ENCODE peak calls at places on chromosomes 4 and X, in five cellular contexts. One of them, this sample, is unnamed.

GRCh38 chr4:139887962-139888735 is 222.5 kb downstream of the MGST2 start:
- DNase-seq in right cardiac atrium: no peak
- DNase-seq in T-cell: no peak
- DNase-seq in GM04504: no peak
- DNase-seq in cardiac fibroblast: peak
- DNase-seq in this sample: no peak

GRCh38 chrX:106862972-106863688 is 40.0 kb downstream of the RIPPLY1 start:
- DNase-seq in right cardiac atrium: peak
- DNase-seq in T-cell: no peak
- DNase-seq in GM04504: no peak
- DNase-seq in cardiac fibroblast: peak
- DNase-seq in this sample: peak

GRCh38 chrX:46831620-46832327 is 5.1 kb upstream of the RP2 start:
- DNase-seq in right cardiac atrium: no peak
- DNase-seq in T-cell: no peak
- DNase-seq in GM04504: peak
- DNase-seq in cardiac fibroblast: peak
- DNase-seq in this sample: no peak

GRCh38 chrX:47217121-47217851 is 1.2 kb upstream of the CDK16 start:
- DNase-seq in right cardiac atrium: no peak
- DNase-seq in T-cell: no peak
- DNase-seq in GM04504: peak
- DNase-seq in cardiac fibroblast: peak
- DNase-seq in this sample: no peak

GRCh38 chr4:41212221-41213203 is 1.8 kb downstream of the APBB2 start:
- DNase-seq in right cardiac atrium: no peak
- DNase-seq in T-cell: no peak
- DNase-seq in GM04504: no peak
- DNase-seq in cardiac fibroblast: peak
- DNase-seq in this sample: no peak

GRCh38 chr4:38113136-38113535 is 152.9 kb downstream of the PTTG2 start:
- DNase-seq in right cardiac atrium: no peak
- DNase-seq in T-cell: no peak
- DNase-seq in GM04504: no peak
- DNase-seq in cardiac fibroblast: no peak
- DNase-seq in this sample: no peak

GRCh38 chr4:26263165-26263564 is 57.6 kb upstream of the RBPJ start:
- DNase-seq in right cardiac atrium: no peak
- DNase-seq in T-cell: no peak
- DNase-seq in GM04504: no peak
- DNase-seq in cardiac fibroblast: no peak
- DNase-seq in this sample: no peak

GRCh38 chrX:7132335-7133035 is 15.0 kb upstream of the STS start:
- DNase-seq in right cardiac atrium: no peak
- DNase-seq in T-cell: peak
- DNase-seq in GM04504: peak
- DNase-seq in cardiac fibroblast: peak
- DNase-seq in this sample: peak

GRCh38 chrX:120790118-120790517 is 85.5 kb downstream of the CT47B1 start:
- DNase-seq in right cardiac atrium: no peak
- DNase-seq in T-cell: no peak
- DNase-seq in GM04504: peak
- DNase-seq in cardiac fibroblast: peak
- DNase-seq in this sample: peak

GRCh38 chr4:102787096-102787867 is 26.5 kb upstream of the MANBA start:
- DNase-seq in right cardiac atrium: no peak
- DNase-seq in T-cell: no peak
- DNase-seq in GM04504: no peak
- DNase-seq in cardiac fibroblast: peak
- DNase-seq in this sample: no peak

GRCh38 chrX:140664939-140665338 is 44.6 kb upstream of the LINC00632 start:
- DNase-seq in right cardiac atrium: no peak
- DNase-seq in T-cell: no peak
- DNase-seq in GM04504: no peak
- DNase-seq in cardiac fibroblast: peak
- DNase-seq in this sample: no peak

GRCh38 chr4:89598602-89599001 is 238.4 kb downstream of the SNCA start:
- DNase-seq in right cardiac atrium: no peak
- DNase-seq in T-cell: no peak
- DNase-seq in GM04504: no peak
- DNase-seq in cardiac fibroblast: peak
- DNase-seq in this sample: no peak

GRCh38 chrX:132173647-132174046 is 45.6 kb downstream of the RAP2C start:
- DNase-seq in right cardiac atrium: no peak
- DNase-seq in T-cell: no peak
- DNase-seq in GM04504: no peak
- DNase-seq in cardiac fibroblast: no peak
- DNase-seq in this sample: no peak

GRCh38 chr4:185141777-185142176 is 1.3 kb upstream of the SLC25A4 start:
- DNase-seq in right cardiac atrium: no peak
- DNase-seq in T-cell: no peak
- DNase-seq in GM04504: no peak
- DNase-seq in cardiac fibroblast: no peak
- DNase-seq in this sample: no peak

GRCh38 chrX:48474127-48474526 is 1.9 kb upstream of the FTSJ1 start:
- DNase-seq in right cardiac atrium: no peak
- DNase-seq in T-cell: no peak
- DNase-seq in GM04504: no peak
- DNase-seq in cardiac fibroblast: peak
- DNase-seq in this sample: no peak

GRCh38 chr4:142961866-142962265 is 115.8 kb upstream of the INPP4B start:
- DNase-seq in right cardiac atrium: no peak
- DNase-seq in T-cell: no peak
- DNase-seq in GM04504: no peak
- DNase-seq in cardiac fibroblast: no peak
- DNase-seq in this sample: no peak

GRCh38 chrX:17527135-17527701 is 152.2 kb downstream of the NHS start:
- DNase-seq in right cardiac atrium: peak
- DNase-seq in T-cell: no peak
- DNase-seq in GM04504: no peak
- DNase-seq in cardiac fibroblast: no peak
- DNase-seq in this sample: no peak

GRCh38 chr4:78704981-78705757 is 71.0 kb upstream of the BMP2K start:
- DNase-seq in right cardiac atrium: no peak
- DNase-seq in T-cell: no peak
- DNase-seq in GM04504: peak
- DNase-seq in cardiac fibroblast: peak
- DNase-seq in this sample: no peak

GRCh38 chr4:2486981-2487380 is 18.1 kb downstream of the RNF4 start:
- DNase-seq in right cardiac atrium: no peak
- DNase-seq in T-cell: no peak
- DNase-seq in GM04504: no peak
- DNase-seq in cardiac fibroblast: no peak
- DNase-seq in this sample: no peak

GRCh38 chr4:73606465-73606974 is 13.7 kb downstream of the RASSF6 start:
- DNase-seq in right cardiac atrium: no peak
- DNase-seq in T-cell: no peak
- DNase-seq in GM04504: no peak
- DNase-seq in cardiac fibroblast: no peak
- DNase-seq in this sample: peak

GRCh38 chr4:137664416-137664815 is 132.1 kb upstream of the PCDH18 start:
- DNase-seq in right cardiac atrium: no peak
- DNase-seq in T-cell: no peak
- DNase-seq in GM04504: peak
- DNase-seq in cardiac fibroblast: peak
- DNase-seq in this sample: no peak

GRCh38 chr4:21203416-21203815 is 503.2 kb downstream of the PACRGL start:
- DNase-seq in right cardiac atrium: no peak
- DNase-seq in T-cell: no peak
- DNase-seq in GM04504: no peak
- DNase-seq in cardiac fibroblast: no peak
- DNase-seq in this sample: no peak

GRCh38 chr4:40055379-40055872 is 1.2 kb upstream of the N4BP2 start:
- DNase-seq in right cardiac atrium: no peak
- DNase-seq in T-cell: no peak
- DNase-seq in GM04504: peak
- DNase-seq in cardiac fibroblast: no peak
- DNase-seq in this sample: peak

GRCh38 chrX:129359269-129359668 is 164.0 kb downstream of the SMARCA1 start:
- DNase-seq in right cardiac atrium: no peak
- DNase-seq in T-cell: no peak
- DNase-seq in GM04504: no peak
- DNase-seq in cardiac fibroblast: peak
- DNase-seq in this sample: no peak

GRCh38 chr4:13626492-13627184 is 887 bp downstream of the BOD1L1 start:
- DNase-seq in right cardiac atrium: no peak
- DNase-seq in T-cell: no peak
- DNase-seq in GM04504: no peak
- DNase-seq in cardiac fibroblast: peak
- DNase-seq in this sample: peak

GRCh38 chr4:149166886-149167285 is 648.8 kb downstream of the IQCM start:
- DNase-seq in right cardiac atrium: no peak
- DNase-seq in T-cell: no peak
- DNase-seq in GM04504: no peak
- DNase-seq in cardiac fibroblast: no peak
- DNase-seq in this sample: no peak

GRCh38 chr4:179624768-179625181 is 2182.5 kb upstream of the AGA start:
- DNase-seq in right cardiac atrium: no peak
- DNase-seq in T-cell: no peak
- DNase-seq in GM04504: no peak
- DNase-seq in cardiac fibroblast: peak
- DNase-seq in this sample: no peak

GRCh38 chr4:52932586-52933482 is 70.7 kb downstream of the RASL11B start:
- DNase-seq in right cardiac atrium: no peak
- DNase-seq in T-cell: no peak
- DNase-seq in GM04504: no peak
- DNase-seq in cardiac fibroblast: peak
- DNase-seq in this sample: no peak

GRCh38 chrX:139158256-139158655 is 372.3 kb upstream of the F9 start:
- DNase-seq in right cardiac atrium: no peak
- DNase-seq in T-cell: no peak
- DNase-seq in GM04504: no peak
- DNase-seq in cardiac fibroblast: no peak
- DNase-seq in this sample: no peak

GRCh38 chrX:111322231-111322855 is 52.1 kb upstream of the CAPN6 start:
- DNase-seq in right cardiac atrium: no peak
- DNase-seq in T-cell: no peak
- DNase-seq in GM04504: no peak
- DNase-seq in cardiac fibroblast: no peak
- DNase-seq in this sample: no peak

GRCh38 chrX:115065304-115065703 is 47.9 kb upstream of the IL13RA2 start:
- DNase-seq in right cardiac atrium: no peak
- DNase-seq in T-cell: no peak
- DNase-seq in GM04504: no peak
- DNase-seq in cardiac fibroblast: no peak
- DNase-seq in this sample: no peak

GRCh38 chrX:119638725-119639471 is 32.7 kb upstream of the NKRF start:
- DNase-seq in right cardiac atrium: no peak
- DNase-seq in T-cell: no peak
- DNase-seq in GM04504: no peak
- DNase-seq in cardiac fibroblast: peak
- DNase-seq in this sample: no peak

This sample was measured in central memory CD4-positive, alpha-beta T cell.